ENCODE peak calls at places on chromosomes 2 and 18, in nine cellular contexts. One of them, this sample, is unnamed.
A peak's percentile ranks its signal among the peaks of the same experiment; 100 is the strongest.

GRCh38 chr2:32905270-32905669 is 41.5 kb upstream of the LTBP1 start:
- DNase-seq in A549: no peak
- DNase-seq in NCI-H774: no peak
- DNase-seq in H4: no peak
- DNase-seq in BE2C: no peak
- DNase-seq in AML-193: no peak
- DNase-seq in CD4-positive, CD25-positive, alpha-beta regulatory T cell: no peak
- DNase-seq in activated T-helper 1 cell treated with anti-CD3 and anti-CD28 coated beads, Interleukin-12 subunit alpha, Interleukin-12 subunit beta, Interleukin-2, Interleukin-4 antibody, amounts not matched to agents 30 ng/mL and 10 ng/mL and 1 ng/mL, durations not matched to agents 14 hours and 24 hours and 36 hours: no peak
- DNase-seq in cardiac muscle cell: no peak
- DNase-seq in this sample: no peak

GRCh38 chr2:217297096-217297495 is 437.2 kb upstream of the TNP1 start:
- DNase-seq in A549: no peak
- DNase-seq in NCI-H774: no peak
- DNase-seq in H4: no peak
- DNase-seq in BE2C: no peak
- DNase-seq in AML-193: no peak
- DNase-seq in CD4-positive, CD25-positive, alpha-beta regulatory T cell: no peak
- DNase-seq in activated T-helper 1 cell treated with anti-CD3 and anti-CD28 coated beads, Interleukin-12 subunit alpha, Interleukin-12 subunit beta, Interleukin-2, Interleukin-4 antibody, amounts not matched to agents 30 ng/mL and 10 ng/mL and 1 ng/mL, durations not matched to agents 14 hours and 24 hours and 36 hours: no peak
- DNase-seq in cardiac muscle cell: no peak
- DNase-seq in this sample: no peak

GRCh38 chr2:75592028-75592427 is 31.3 kb upstream of the EVA1A start:
- DNase-seq in A549: no peak
- DNase-seq in NCI-H774: peak; percentile 57
- DNase-seq in H4: peak; percentile 46
- DNase-seq in BE2C: no peak
- DNase-seq in AML-193: no peak
- DNase-seq in CD4-positive, CD25-positive, alpha-beta regulatory T cell: no peak
- DNase-seq in activated T-helper 1 cell treated with anti-CD3 and anti-CD28 coated beads, Interleukin-12 subunit alpha, Interleukin-12 subunit beta, Interleukin-2, Interleukin-4 antibody, amounts not matched to agents 30 ng/mL and 10 ng/mL and 1 ng/mL, durations not matched to agents 14 hours and 24 hours and 36 hours: no peak
- DNase-seq in cardiac muscle cell: no peak
- DNase-seq in this sample: no peak

GRCh38 chr18:77127769-77128671 is 4.6 kb downstream of the MBP start:
- DNase-seq in A549: peak; percentile 92
- DNase-seq in NCI-H774: no peak
- DNase-seq in H4: peak; percentile 82
- DNase-seq in BE2C: no peak
- DNase-seq in AML-193: peak; percentile 96
- DNase-seq in CD4-positive, CD25-positive, alpha-beta regulatory T cell: peak; percentile 65
- DNase-seq in activated T-helper 1 cell treated with anti-CD3 and anti-CD28 coated beads, Interleukin-12 subunit alpha, Interleukin-12 subunit beta, Interleukin-2, Interleukin-4 antibody, amounts not matched to agents 30 ng/mL and 10 ng/mL and 1 ng/mL, durations not matched to agents 14 hours and 24 hours and 36 hours: no peak
- DNase-seq in cardiac muscle cell: no peak
- DNase-seq in this sample: peak; percentile 81

GRCh38 chr2:26243643-26244478 is 571 bp downstream of the HADHA start:
- DNase-seq in A549: peak; percentile 34
- DNase-seq in NCI-H774: no peak
- DNase-seq in H4: peak; percentile 2
- DNase-seq in BE2C: no peak
- DNase-seq in AML-193: peak; percentile 38
- DNase-seq in CD4-positive, CD25-positive, alpha-beta regulatory T cell: peak; percentile 53
- DNase-seq in activated T-helper 1 cell treated with anti-CD3 and anti-CD28 coated beads, Interleukin-12 subunit alpha, Interleukin-12 subunit beta, Interleukin-2, Interleukin-4 antibody, amounts not matched to agents 30 ng/mL and 10 ng/mL and 1 ng/mL, durations not matched to agents 14 hours and 24 hours and 36 hours: no peak
- DNase-seq in cardiac muscle cell: peak; percentile 25
- DNase-seq in this sample: peak; percentile 31

GRCh38 chr2:227433171-227433570 is 38.8 kb upstream of the AGFG1 start:
- DNase-seq in A549: no peak
- DNase-seq in NCI-H774: no peak
- DNase-seq in H4: no peak
- DNase-seq in BE2C: no peak
- DNase-seq in AML-193: no peak
- DNase-seq in CD4-positive, CD25-positive, alpha-beta regulatory T cell: no peak
- DNase-seq in activated T-helper 1 cell treated with anti-CD3 and anti-CD28 coated beads, Interleukin-12 subunit alpha, Interleukin-12 subunit beta, Interleukin-2, Interleukin-4 antibody, amounts not matched to agents 30 ng/mL and 10 ng/mL and 1 ng/mL, durations not matched to agents 14 hours and 24 hours and 36 hours: no peak
- DNase-seq in cardiac muscle cell: no peak
- DNase-seq in this sample: no peak

GRCh38 chr2:120765031-120765910 is 29.6 kb downstream of the GLI2 start:
- DNase-seq in A549: no peak
- DNase-seq in NCI-H774: no peak
- DNase-seq in H4: no peak
- DNase-seq in BE2C: peak; percentile 39
- DNase-seq in AML-193: no peak
- DNase-seq in CD4-positive, CD25-positive, alpha-beta regulatory T cell: no peak
- DNase-seq in activated T-helper 1 cell treated with anti-CD3 and anti-CD28 coated beads, Interleukin-12 subunit alpha, Interleukin-12 subunit beta, Interleukin-2, Interleukin-4 antibody, amounts not matched to agents 30 ng/mL and 10 ng/mL and 1 ng/mL, durations not matched to agents 14 hours and 24 hours and 36 hours: no peak
- DNase-seq in cardiac muscle cell: peak; percentile 43
- DNase-seq in this sample: no peak

GRCh38 chr2:140085674-140086073 is 1305.5 kb upstream of the NXPH2 start:
- DNase-seq in A549: no peak
- DNase-seq in NCI-H774: no peak
- DNase-seq in H4: no peak
- DNase-seq in BE2C: no peak
- DNase-seq in AML-193: no peak
- DNase-seq in CD4-positive, CD25-positive, alpha-beta regulatory T cell: no peak
- DNase-seq in activated T-helper 1 cell treated with anti-CD3 and anti-CD28 coated beads, Interleukin-12 subunit alpha, Interleukin-12 subunit beta, Interleukin-2, Interleukin-4 antibody, amounts not matched to agents 30 ng/mL and 10 ng/mL and 1 ng/mL, durations not matched to agents 14 hours and 24 hours and 36 hours: no peak
- DNase-seq in cardiac muscle cell: no peak
- DNase-seq in this sample: no peak

GRCh38 chr2:54945401-54946219 is 104.6 kb downstream of the RTN4 start:
- DNase-seq in A549: peak; percentile 24
- DNase-seq in NCI-H774: no peak
- DNase-seq in H4: peak; percentile 29
- DNase-seq in BE2C: no peak
- DNase-seq in AML-193: no peak
- DNase-seq in CD4-positive, CD25-positive, alpha-beta regulatory T cell: no peak
- DNase-seq in activated T-helper 1 cell treated with anti-CD3 and anti-CD28 coated beads, Interleukin-12 subunit alpha, Interleukin-12 subunit beta, Interleukin-2, Interleukin-4 antibody, amounts not matched to agents 30 ng/mL and 10 ng/mL and 1 ng/mL, durations not matched to agents 14 hours and 24 hours and 36 hours: no peak
- DNase-seq in cardiac muscle cell: no peak
- DNase-seq in this sample: no peak

GRCh38 chr18:27966872-27967271 is 210.1 kb downstream of the CDH2 start:
- DNase-seq in A549: no peak
- DNase-seq in NCI-H774: no peak
- DNase-seq in H4: no peak
- DNase-seq in BE2C: no peak
- DNase-seq in AML-193: no peak
- DNase-seq in CD4-positive, CD25-positive, alpha-beta regulatory T cell: no peak
- DNase-seq in activated T-helper 1 cell treated with anti-CD3 and anti-CD28 coated beads, Interleukin-12 subunit alpha, Interleukin-12 subunit beta, Interleukin-2, Interleukin-4 antibody, amounts not matched to agents 30 ng/mL and 10 ng/mL and 1 ng/mL, durations not matched to agents 14 hours and 24 hours and 36 hours: no peak
- DNase-seq in cardiac muscle cell: no peak
- DNase-seq in this sample: no peak

This sample was measured in CD4-positive, alpha-beta memory T cell.